ENCODE peak calls at places on chromosomes 5 and 9, in nine cellular contexts. O is choroid plexus epithelial cell, V is AG10803, L is body of pancreas, R is AG04450, A is cardiac fibroblast, B is tibial nerve, W is IMR-90, E is left ventricle myocardium inferior. J is an unnamed sample.
A peak's percentile ranks its signal among the peaks of the same experiment; 100 is the strongest.

GRCh38 chr5:176474476-176474875 is 26.3 kb downstream of the FAF2 start:
- DNase-seq in R (no peak), V (no peak), W (peak; percentile 56), O (peak; percentile 34), B (no peak), E (no peak), L (no peak), A (no peak), J (peak; percentile 7)

GRCh38 chr5:173790836-173791546 is 97.2 kb upstream of the CPEB4 start:
- DNase-seq in L (no peak), O (no peak), A (no peak), B (no peak), E (no peak), V (no peak), R (no peak), W (no peak), J (no peak)

GRCh38 chr5:143890475-143890874 is 78.5 kb downstream of the HMHB1 start:
- DNase-seq in E (no peak), W (no peak), A (no peak), L (no peak), V (peak; percentile 55), R (no peak), O (peak; percentile 44), B (no peak), J (no peak)

GRCh38 chr9:79989079-79989478 is 417.3 kb downstream of the TLE4 start:
- DNase-seq in A (no peak), W (no peak), B (no peak), V (no peak), E (no peak), O (no peak), R (no peak), L (no peak), J (no peak)

GRCh38 chr5:132465095-132465707 is 25.4 kb downstream of the IRF1 start:
- DNase-seq in A (no peak), V (no peak), B (no peak), L (no peak), E (no peak), O (no peak), R (no peak), W (no peak), J (no peak)

GRCh38 chr5:39164016-39164415 is 55.3 kb downstream of the FYB1 start:
- DNase-seq in B (no peak), W (no peak), L (no peak), O (no peak), A (no peak), R (no peak), V (no peak), E (no peak), J (no peak)

GRCh38 chr5:86979801-86980510 is 287.7 kb upstream of the RASA1 start:
- DNase-seq in R (peak; percentile 10), A (peak; percentile 90), L (no peak), E (no peak), B (no peak), O (peak; percentile 85), V (peak; percentile 83), W (peak; percentile 71), J (peak; percentile 84)

GRCh38 chr5:90983748-90984147 is 399.4 kb downstream of the ARRDC3 start:
- DNase-seq in W (peak; percentile 13), O (peak; percentile 32), E (no peak), A (peak; percentile 20), R (no peak), B (no peak), L (no peak), V (no peak), J (no peak)

GRCh38 chr5:115543931-115544370 is 624 bp downstream of the FEM1C start:
- DNase-seq in V (peak; percentile 54), L (peak; percentile 57), W (peak; percentile 53), E (peak; percentile 46), A (peak; percentile 56), B (peak; percentile 60), R (no peak), O (peak; percentile 75), J (peak; percentile 43)

GRCh38 chr5:88952996-88953643 is 70.1 kb upstream of the MEF2C start:
- DNase-seq in R (no peak), B (no peak), L (no peak), A (no peak), V (no peak), E (no peak), W (no peak), O (no peak), J (no peak)

GRCh38 chr9:132894343-132894742 is 15.6 kb downstream of the SPACA9 start:
- DNase-seq in L (no peak), B (no peak), R (no peak), A (no peak), W (no peak), V (no peak), E (no peak), O (no peak), J (no peak)

GRCh38 chr5:115398726-115399125 is 102.3 kb upstream of the CCDC112 start:
- DNase-seq in W (peak; percentile 94), R (peak; percentile 74), O (peak; percentile 85), V (peak; percentile 94), B (no peak), E (no peak), L (no peak), A (peak; percentile 94), J (peak; percentile 95)

GRCh38 chr5:1006656-1007071 is 1.9 kb upstream of the NKD2 start:
- DNase-seq in B (no peak), W (no peak), E (peak; percentile 12), O (no peak), A (no peak), L (no peak), V (no peak), R (no peak), J (no peak)

GRCh38 chr9:2634158-2634557 is 12.6 kb downstream of the VLDLR start:
- DNase-seq in L (peak; percentile 22), R (no peak), W (no peak), A (no peak), O (no peak), V (no peak), E (no peak), B (no peak), J (no peak)

GRCh38 chr5:88881566-88881965 is 1.4 kb downstream of the MEF2C start:
- DNase-seq in O (peak; percentile 45), L (no peak), R (no peak), W (peak; percentile 9), B (no peak), A (peak; percentile 58), V (peak; percentile 8), E (no peak), J (peak; percentile 25)

DNA sequence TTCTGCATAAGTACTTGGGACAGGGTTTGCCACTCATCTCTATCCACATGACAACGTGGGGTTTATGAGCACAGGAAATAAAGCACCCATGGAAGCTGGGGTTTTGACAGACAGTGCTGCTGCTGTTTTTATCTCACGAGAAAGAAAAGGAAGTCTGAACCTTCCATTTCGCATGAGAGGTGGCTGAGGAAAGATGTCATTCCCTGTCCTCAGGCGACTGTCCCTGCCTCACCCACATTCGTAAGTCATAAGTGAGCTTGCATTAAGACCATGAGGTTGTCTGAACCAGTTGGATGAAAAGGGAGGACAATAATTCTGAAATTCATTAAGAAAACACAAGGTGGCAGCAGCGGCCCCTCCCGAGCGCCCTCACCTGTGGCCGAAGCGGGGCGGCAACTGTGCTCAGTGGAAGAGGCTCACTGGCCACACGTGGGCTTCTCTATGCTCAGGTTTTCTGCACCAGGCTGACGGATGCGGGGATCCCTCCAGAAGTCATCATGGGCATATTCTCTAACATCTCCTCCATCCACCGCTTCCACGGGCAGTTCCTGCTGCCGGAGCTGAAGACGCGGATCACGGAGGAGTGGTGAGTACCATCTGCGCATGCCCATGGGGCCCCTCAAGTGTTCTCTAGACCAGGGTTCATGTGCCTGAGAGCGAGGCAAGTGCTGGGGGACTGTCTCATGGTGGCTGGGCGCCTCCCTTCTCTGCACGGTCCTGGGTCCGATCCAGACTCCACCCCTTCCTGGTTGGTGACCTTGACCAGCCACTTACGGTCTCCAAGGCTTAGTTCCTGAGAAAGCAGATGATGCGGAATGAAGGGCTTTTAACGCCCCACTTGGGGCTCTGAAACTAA is 54.7 kb upstream of the SUSD3 start:
- DNase-seq in L (peak; percentile 74), V (peak; percentile 26), E (peak; percentile 38), A (peak; percentile 59), W (peak; percentile 22), O (peak; percentile 68), B (peak; percentile 24), R (peak; percentile 1), J (peak; percentile 48)
- H3K4me3 ChIP-seq in L (no peak overlapping the region), V (no peak overlapping the region), E (peak overlapping the region; percentile 55), A (peak overlapping the region; percentile 26), W (no peak overlapping the region), O (no peak overlapping the region), B (no peak overlapping the region), R (no peak overlapping the region), J (peak overlapping the region; percentile 12)

DNA sequence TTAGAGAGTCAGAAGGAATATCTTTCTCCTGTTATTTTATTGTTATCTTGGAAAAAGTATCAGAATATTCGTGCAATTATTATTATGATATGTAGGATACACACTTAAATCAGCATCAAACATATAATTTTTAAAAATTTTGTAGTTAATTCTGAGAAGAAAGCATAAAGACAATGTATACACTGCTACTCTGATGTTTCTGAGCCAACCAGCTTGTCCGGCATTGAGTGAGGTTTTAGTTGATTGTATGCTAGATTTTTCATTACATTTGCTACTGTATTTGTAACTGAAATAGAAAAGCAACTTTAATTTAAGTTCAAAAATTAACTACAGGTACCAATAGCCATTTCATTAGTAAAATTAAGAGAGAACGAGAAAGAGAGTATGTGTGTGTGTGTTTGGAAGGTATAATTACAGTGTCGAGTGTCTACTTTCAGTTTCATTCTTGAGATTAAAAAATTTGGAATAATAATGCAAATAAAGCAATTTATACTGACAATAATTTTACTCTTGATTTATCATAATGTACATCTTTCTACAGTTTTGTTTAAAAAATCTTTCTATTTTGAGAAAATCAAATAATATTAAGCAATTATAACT is 160.4 kb upstream of the CDH12 start:
- DNase-seq in R (no peak), L (no peak), A (no peak), W (no peak), V (no peak), O (no peak), B (no peak), E (no peak), J (peak; percentile 4)
- H3K4me3 ChIP-seq in R (peak overlapping the region; percentile 28), L (no peak overlapping the region), A (no peak overlapping the region), W (no peak overlapping the region), V (no peak overlapping the region), O (peak overlapping the region; percentile 45), B (no peak overlapping the region), E (peak overlapping the region; percentile 42), J (peak overlapping the region; percentile 44)

GRCh38 chr5:133544346-133544745 is 68.0 kb downstream of the FSTL4 start:
- DNase-seq in E (no peak), A (no peak), V (no peak), O (no peak), L (no peak), B (no peak), W (no peak), R (no peak), J (no peak)

GRCh38 chr5:133546500-133546899 is 65.8 kb downstream of the FSTL4 start:
- DNase-seq in V (no peak), B (no peak), O (no peak), A (no peak), W (no peak), R (no peak), E (no peak), L (no peak), J (no peak)
- H3K4me3 ChIP-seq in V (no peak overlapping the region), B (no peak overlapping the region), O (no peak overlapping the region), A (no peak overlapping the region), W (no peak overlapping the region), R (no peak overlapping the region), E (no peak overlapping the region), L (no peak overlapping the region), J (no peak overlapping the region)

GRCh38 chr9:19969721-19970120 is 180.9 kb upstream of the SLC24A2 start:
- DNase-seq in W (no peak), R (no peak), V (peak; percentile 8), E (no peak), A (peak; percentile 81), B (no peak), O (peak; percentile 35), L (no peak), J (peak; percentile 66)

GRCh38 chr9:19976226-19976625 is 187.4 kb upstream of the SLC24A2 start:
- DNase-seq in L (no peak), V (no peak), E (no peak), O (peak; percentile 14), R (no peak), B (no peak), A (peak; percentile 53), W (no peak), J (no peak)

GRCh38 chr9:19975499-19975898 is 186.7 kb upstream of the SLC24A2 start:
- DNase-seq in L (no peak), B (no peak), A (peak; percentile 20), E (no peak), W (no peak), V (no peak), R (no peak), O (no peak), J (no peak)
- H3K4me3 ChIP-seq in L (no peak overlapping the region), B (no peak overlapping the region), A (no peak overlapping the region), E (no peak overlapping the region), W (no peak overlapping the region), V (no peak overlapping the region), R (no peak overlapping the region), O (no peak overlapping the region), J (no peak overlapping the region)

J was measured in fibroblast of mammary gland.